ENCODE peak calls at places on chromosomes 12 and 14, in seven cellular contexts. One of them, this sample, is unnamed.

GRCh38 chr12:121238086-121238485 is 28.2 kb downstream of the P2RX4 start:
- DNase-seq in AG10803: no peak
- DNase-seq in activated T-helper 2 cell treated with anti-CD3 and anti-CD28 coated beads, Interferon-gamma antibody, Interleukin-2, Interleukin-4, amounts not matched to agents 10 μg/mL and 5 μg/mL and 100 μg/mL, durations not matched to agents 14 hours and 24 hours and 36 hours: no peak
- DNase-seq in stimulated activated CD8-positive, alpha-beta memory T cell treated with anti-CD3 and anti-CD28 coated beads, Interleukin-4, amount 100 ng/mL, for 24 hours: no peak
- DNase-seq in ELF-1: no peak
- DNase-seq in iris pigment epithelial cell: no peak
- DNase-seq in NCI-H1436: no peak
- DNase-seq in this sample: no peak

GRCh38 chr14:32908487-32909084 is 30.1 kb upstream of the NPAS3 start:
- DNase-seq in ELF-1: no peak
- DNase-seq in AG10803: peak
- DNase-seq in NCI-H1436: no peak
- DNase-seq in activated T-helper 2 cell treated with anti-CD3 and anti-CD28 coated beads, Interferon-gamma antibody, Interleukin-2, Interleukin-4, amounts not matched to agents 10 μg/mL and 5 μg/mL and 100 μg/mL, durations not matched to agents 14 hours and 24 hours and 36 hours: no peak
- DNase-seq in stimulated activated CD8-positive, alpha-beta memory T cell treated with anti-CD3 and anti-CD28 coated beads, Interleukin-4, amount 100 ng/mL, for 24 hours: no peak
- DNase-seq in iris pigment epithelial cell: no peak
- DNase-seq in this sample: no peak

GRCh38 chr12:56838602-56839488 is 75.7 kb downstream of the HSD17B6 start:
- DNase-seq in stimulated activated CD8-positive, alpha-beta memory T cell treated with anti-CD3 and anti-CD28 coated beads, Interleukin-4, amount 100 ng/mL, for 24 hours: no peak
- DNase-seq in iris pigment epithelial cell: peak
- DNase-seq in NCI-H1436: no peak
- DNase-seq in ELF-1: no peak
- DNase-seq in AG10803: no peak
- DNase-seq in activated T-helper 2 cell treated with anti-CD3 and anti-CD28 coated beads, Interferon-gamma antibody, Interleukin-2, Interleukin-4, amounts not matched to agents 10 μg/mL and 5 μg/mL and 100 μg/mL, durations not matched to agents 14 hours and 24 hours and 36 hours: no peak
- DNase-seq in this sample: no peak

GRCh38 chr12:48978291-48978740 is at the start of gene WNT1:
- DNase-seq in activated T-helper 2 cell treated with anti-CD3 and anti-CD28 coated beads, Interferon-gamma antibody, Interleukin-2, Interleukin-4, amounts not matched to agents 10 μg/mL and 5 μg/mL and 100 μg/mL, durations not matched to agents 14 hours and 24 hours and 36 hours: no peak
- DNase-seq in ELF-1: peak
- DNase-seq in NCI-H1436: no peak
- DNase-seq in AG10803: no peak
- DNase-seq in iris pigment epithelial cell: no peak
- DNase-seq in stimulated activated CD8-positive, alpha-beta memory T cell treated with anti-CD3 and anti-CD28 coated beads, Interleukin-4, amount 100 ng/mL, for 24 hours: no peak
- DNase-seq in this sample: peak

GRCh38 chr12:32201996-32202395 is 95.3 kb downstream of the BICD1 start:
- DNase-seq in activated T-helper 2 cell treated with anti-CD3 and anti-CD28 coated beads, Interferon-gamma antibody, Interleukin-2, Interleukin-4, amounts not matched to agents 10 μg/mL and 5 μg/mL and 100 μg/mL, durations not matched to agents 14 hours and 24 hours and 36 hours: no peak
- DNase-seq in iris pigment epithelial cell: no peak
- DNase-seq in AG10803: no peak
- DNase-seq in stimulated activated CD8-positive, alpha-beta memory T cell treated with anti-CD3 and anti-CD28 coated beads, Interleukin-4, amount 100 ng/mL, for 24 hours: no peak
- DNase-seq in NCI-H1436: no peak
- DNase-seq in ELF-1: no peak
- DNase-seq in this sample: no peak

GRCh38 chr14:51527073-51527472 is 124.6 kb upstream of the FRMD6 start:
- DNase-seq in stimulated activated CD8-positive, alpha-beta memory T cell treated with anti-CD3 and anti-CD28 coated beads, Interleukin-4, amount 100 ng/mL, for 24 hours: no peak
- DNase-seq in iris pigment epithelial cell: peak
- DNase-seq in ELF-1: no peak
- DNase-seq in NCI-H1436: no peak
- DNase-seq in AG10803: peak
- DNase-seq in activated T-helper 2 cell treated with anti-CD3 and anti-CD28 coated beads, Interferon-gamma antibody, Interleukin-2, Interleukin-4, amounts not matched to agents 10 μg/mL and 5 μg/mL and 100 μg/mL, durations not matched to agents 14 hours and 24 hours and 36 hours: no peak
- DNase-seq in this sample: no peak

GRCh38 chr14:75595211-75595610 is 16.8 kb downstream of the FLVCR2 start:
- DNase-seq in stimulated activated CD8-positive, alpha-beta memory T cell treated with anti-CD3 and anti-CD28 coated beads, Interleukin-4, amount 100 ng/mL, for 24 hours: no peak
- DNase-seq in AG10803: no peak
- DNase-seq in iris pigment epithelial cell: peak
- DNase-seq in activated T-helper 2 cell treated with anti-CD3 and anti-CD28 coated beads, Interferon-gamma antibody, Interleukin-2, Interleukin-4, amounts not matched to agents 10 μg/mL and 5 μg/mL and 100 μg/mL, durations not matched to agents 14 hours and 24 hours and 36 hours: no peak
- DNase-seq in NCI-H1436: no peak
- DNase-seq in ELF-1: no peak
- DNase-seq in this sample: no peak

GRCh38 chr14:99497341-99497740 is 16.1 kb downstream of the CCNK start:
- DNase-seq in activated T-helper 2 cell treated with anti-CD3 and anti-CD28 coated beads, Interferon-gamma antibody, Interleukin-2, Interleukin-4, amounts not matched to agents 10 μg/mL and 5 μg/mL and 100 μg/mL, durations not matched to agents 14 hours and 24 hours and 36 hours: no peak
- DNase-seq in iris pigment epithelial cell: no peak
- DNase-seq in AG10803: no peak
- DNase-seq in ELF-1: no peak
- DNase-seq in NCI-H1436: no peak
- DNase-seq in stimulated activated CD8-positive, alpha-beta memory T cell treated with anti-CD3 and anti-CD28 coated beads, Interleukin-4, amount 100 ng/mL, for 24 hours: no peak
- DNase-seq in this sample: no peak

GRCh38 chr12:131390408-131391100 is 320.3 kb upstream of the SFSWAP start:
- DNase-seq in NCI-H1436: no peak
- DNase-seq in activated T-helper 2 cell treated with anti-CD3 and anti-CD28 coated beads, Interferon-gamma antibody, Interleukin-2, Interleukin-4, amounts not matched to agents 10 μg/mL and 5 μg/mL and 100 μg/mL, durations not matched to agents 14 hours and 24 hours and 36 hours: no peak
- DNase-seq in ELF-1: peak
- DNase-seq in iris pigment epithelial cell: no peak
- DNase-seq in AG10803: no peak
- DNase-seq in stimulated activated CD8-positive, alpha-beta memory T cell treated with anti-CD3 and anti-CD28 coated beads, Interleukin-4, amount 100 ng/mL, for 24 hours: no peak
- DNase-seq in this sample: peak

GRCh38 chr14:103246089-103246488 is 87.9 kb upstream of the EIF5 start:
- DNase-seq in ELF-1: peak
- DNase-seq in AG10803: no peak
- DNase-seq in iris pigment epithelial cell: no peak
- DNase-seq in activated T-helper 2 cell treated with anti-CD3 and anti-CD28 coated beads, Interferon-gamma antibody, Interleukin-2, Interleukin-4, amounts not matched to agents 10 μg/mL and 5 μg/mL and 100 μg/mL, durations not matched to agents 14 hours and 24 hours and 36 hours: no peak
- DNase-seq in stimulated activated CD8-positive, alpha-beta memory T cell treated with anti-CD3 and anti-CD28 coated beads, Interleukin-4, amount 100 ng/mL, for 24 hours: no peak
- DNase-seq in NCI-H1436: no peak
- DNase-seq in this sample: no peak

GRCh38 chr12:2687058-2687457 is 107.7 kb upstream of the FKBP4 start:
- DNase-seq in ELF-1: no peak
- DNase-seq in AG10803: no peak
- DNase-seq in stimulated activated CD8-positive, alpha-beta memory T cell treated with anti-CD3 and anti-CD28 coated beads, Interleukin-4, amount 100 ng/mL, for 24 hours: no peak
- DNase-seq in NCI-H1436: no peak
- DNase-seq in activated T-helper 2 cell treated with anti-CD3 and anti-CD28 coated beads, Interferon-gamma antibody, Interleukin-2, Interleukin-4, amounts not matched to agents 10 μg/mL and 5 μg/mL and 100 μg/mL, durations not matched to agents 14 hours and 24 hours and 36 hours: no peak
- DNase-seq in iris pigment epithelial cell: no peak
- DNase-seq in this sample: peak

GRCh38 chr14:41280745-41281144 is 325.9 kb upstream of the LRFN5 start:
- DNase-seq in AG10803: no peak
- DNase-seq in iris pigment epithelial cell: peak
- DNase-seq in activated T-helper 2 cell treated with anti-CD3 and anti-CD28 coated beads, Interferon-gamma antibody, Interleukin-2, Interleukin-4, amounts not matched to agents 10 μg/mL and 5 μg/mL and 100 μg/mL, durations not matched to agents 14 hours and 24 hours and 36 hours: no peak
- DNase-seq in stimulated activated CD8-positive, alpha-beta memory T cell treated with anti-CD3 and anti-CD28 coated beads, Interleukin-4, amount 100 ng/mL, for 24 hours: no peak
- DNase-seq in ELF-1: no peak
- DNase-seq in NCI-H1436: no peak
- DNase-seq in this sample: no peak

GRCh38 chr14:101559624-101560533 is 1.4 kb upstream of the DIO3 start:
- DNase-seq in NCI-H1436: no peak
- DNase-seq in activated T-helper 2 cell treated with anti-CD3 and anti-CD28 coated beads, Interferon-gamma antibody, Interleukin-2, Interleukin-4, amounts not matched to agents 10 μg/mL and 5 μg/mL and 100 μg/mL, durations not matched to agents 14 hours and 24 hours and 36 hours: no peak
- DNase-seq in stimulated activated CD8-positive, alpha-beta memory T cell treated with anti-CD3 and anti-CD28 coated beads, Interleukin-4, amount 100 ng/mL, for 24 hours: no peak
- DNase-seq in iris pigment epithelial cell: peak
- DNase-seq in AG10803: peak
- DNase-seq in ELF-1: peak
- DNase-seq in this sample: peak

GRCh38 chr12:64177001-64177400 is 45.1 kb downstream of the KICS2 start:
- DNase-seq in ELF-1: no peak
- DNase-seq in AG10803: no peak
- DNase-seq in NCI-H1436: no peak
- DNase-seq in stimulated activated CD8-positive, alpha-beta memory T cell treated with anti-CD3 and anti-CD28 coated beads, Interleukin-4, amount 100 ng/mL, for 24 hours: no peak
- DNase-seq in activated T-helper 2 cell treated with anti-CD3 and anti-CD28 coated beads, Interferon-gamma antibody, Interleukin-2, Interleukin-4, amounts not matched to agents 10 μg/mL and 5 μg/mL and 100 μg/mL, durations not matched to agents 14 hours and 24 hours and 36 hours: no peak
- DNase-seq in iris pigment epithelial cell: no peak
- DNase-seq in this sample: no peak

GRCh38 chr12:119679081-119679480 is 11.1 kb downstream of the PRKAB1 start:
- DNase-seq in activated T-helper 2 cell treated with anti-CD3 and anti-CD28 coated beads, Interferon-gamma antibody, Interleukin-2, Interleukin-4, amounts not matched to agents 10 μg/mL and 5 μg/mL and 100 μg/mL, durations not matched to agents 14 hours and 24 hours and 36 hours: no peak
- DNase-seq in ELF-1: peak
- DNase-seq in NCI-H1436: no peak
- DNase-seq in AG10803: no peak
- DNase-seq in stimulated activated CD8-positive, alpha-beta memory T cell treated with anti-CD3 and anti-CD28 coated beads, Interleukin-4, amount 100 ng/mL, for 24 hours: no peak
- DNase-seq in iris pigment epithelial cell: no peak
- DNase-seq in this sample: no peak

GRCh38 chr14:59301354-59301753 is 112.9 kb downstream of the DAAM1 start:
- DNase-seq in stimulated activated CD8-positive, alpha-beta memory T cell treated with anti-CD3 and anti-CD28 coated beads, Interleukin-4, amount 100 ng/mL, for 24 hours: no peak
- DNase-seq in ELF-1: no peak
- DNase-seq in activated T-helper 2 cell treated with anti-CD3 and anti-CD28 coated beads, Interferon-gamma antibody, Interleukin-2, Interleukin-4, amounts not matched to agents 10 μg/mL and 5 μg/mL and 100 μg/mL, durations not matched to agents 14 hours and 24 hours and 36 hours: peak
- DNase-seq in AG10803: no peak
- DNase-seq in NCI-H1436: no peak
- DNase-seq in iris pigment epithelial cell: no peak
- DNase-seq in this sample: no peak

GRCh38 chr14:39228509-39229221 is 5.0 kb upstream of the MIA2 start:
- DNase-seq in activated T-helper 2 cell treated with anti-CD3 and anti-CD28 coated beads, Interferon-gamma antibody, Interleukin-2, Interleukin-4, amounts not matched to agents 10 μg/mL and 5 μg/mL and 100 μg/mL, durations not matched to agents 14 hours and 24 hours and 36 hours: no peak
- DNase-seq in iris pigment epithelial cell: no peak
- DNase-seq in ELF-1: no peak
- DNase-seq in stimulated activated CD8-positive, alpha-beta memory T cell treated with anti-CD3 and anti-CD28 coated beads, Interleukin-4, amount 100 ng/mL, for 24 hours: no peak
- DNase-seq in NCI-H1436: no peak
- DNase-seq in AG10803: no peak
- DNase-seq in this sample: peak

GRCh38 chr14:75282166-75282547 is 3.5 kb downstream of the FOS start:
- DNase-seq in stimulated activated CD8-positive, alpha-beta memory T cell treated with anti-CD3 and anti-CD28 coated beads, Interleukin-4, amount 100 ng/mL, for 24 hours: no peak
- DNase-seq in AG10803: peak
- DNase-seq in activated T-helper 2 cell treated with anti-CD3 and anti-CD28 coated beads, Interferon-gamma antibody, Interleukin-2, Interleukin-4, amounts not matched to agents 10 μg/mL and 5 μg/mL and 100 μg/mL, durations not matched to agents 14 hours and 24 hours and 36 hours: no peak
- DNase-seq in iris pigment epithelial cell: peak
- DNase-seq in NCI-H1436: no peak
- DNase-seq in ELF-1: peak
- DNase-seq in this sample: no peak

GRCh38 chr12:94149781-94150482 is 1.6 kb downstream of the PLXNC1 start:
- DNase-seq in AG10803: no peak
- DNase-seq in ELF-1: peak
- DNase-seq in stimulated activated CD8-positive, alpha-beta memory T cell treated with anti-CD3 and anti-CD28 coated beads, Interleukin-4, amount 100 ng/mL, for 24 hours: no peak
- DNase-seq in iris pigment epithelial cell: peak
- DNase-seq in NCI-H1436: no peak
- DNase-seq in activated T-helper 2 cell treated with anti-CD3 and anti-CD28 coated beads, Interferon-gamma antibody, Interleukin-2, Interleukin-4, amounts not matched to agents 10 μg/mL and 5 μg/mL and 100 μg/mL, durations not matched to agents 14 hours and 24 hours and 36 hours: no peak
- DNase-seq in this sample: peak

GRCh38 chr14:37596790-37597189 is 1.4 kb downstream of the TTC6 start:
- DNase-seq in AG10803: no peak
- DNase-seq in stimulated activated CD8-positive, alpha-beta memory T cell treated with anti-CD3 and anti-CD28 coated beads, Interleukin-4, amount 100 ng/mL, for 24 hours: no peak
- DNase-seq in activated T-helper 2 cell treated with anti-CD3 and anti-CD28 coated beads, Interferon-gamma antibody, Interleukin-2, Interleukin-4, amounts not matched to agents 10 μg/mL and 5 μg/mL and 100 μg/mL, durations not matched to agents 14 hours and 24 hours and 36 hours: no peak
- DNase-seq in ELF-1: no peak
- DNase-seq in NCI-H1436: no peak
- DNase-seq in iris pigment epithelial cell: no peak
- DNase-seq in this sample: no peak

GRCh38 chr14:72416892-72417291 is 477.0 kb downstream of the DPF3 start:
- DNase-seq in ELF-1: no peak
- DNase-seq in NCI-H1436: no peak
- DNase-seq in AG10803: no peak
- DNase-seq in iris pigment epithelial cell: no peak
- DNase-seq in stimulated activated CD8-positive, alpha-beta memory T cell treated with anti-CD3 and anti-CD28 coated beads, Interleukin-4, amount 100 ng/mL, for 24 hours: no peak
- DNase-seq in activated T-helper 2 cell treated with anti-CD3 and anti-CD28 coated beads, Interferon-gamma antibody, Interleukin-2, Interleukin-4, amounts not matched to agents 10 μg/mL and 5 μg/mL and 100 μg/mL, durations not matched to agents 14 hours and 24 hours and 36 hours: no peak
- DNase-seq in this sample: no peak

GRCh38 chr12:76032043-76032981 is 736 bp upstream of the PHLDA1 start:
- DNase-seq in iris pigment epithelial cell: peak
- DNase-seq in stimulated activated CD8-positive, alpha-beta memory T cell treated with anti-CD3 and anti-CD28 coated beads, Interleukin-4, amount 100 ng/mL, for 24 hours: peak
- DNase-seq in NCI-H1436: no peak
- DNase-seq in ELF-1: peak
- DNase-seq in AG10803: peak
- DNase-seq in activated T-helper 2 cell treated with anti-CD3 and anti-CD28 coated beads, Interferon-gamma antibody, Interleukin-2, Interleukin-4, amounts not matched to agents 10 μg/mL and 5 μg/mL and 100 μg/mL, durations not matched to agents 14 hours and 24 hours and 36 hours: no peak
- DNase-seq in this sample: peak

GRCh38 chr12:100295764-100296555 is 29.0 kb downstream of the SCYL2 start:
- DNase-seq in stimulated activated CD8-positive, alpha-beta memory T cell treated with anti-CD3 and anti-CD28 coated beads, Interleukin-4, amount 100 ng/mL, for 24 hours: no peak
- DNase-seq in iris pigment epithelial cell: peak
- DNase-seq in AG10803: peak
- DNase-seq in ELF-1: no peak
- DNase-seq in NCI-H1436: no peak
- DNase-seq in activated T-helper 2 cell treated with anti-CD3 and anti-CD28 coated beads, Interferon-gamma antibody, Interleukin-2, Interleukin-4, amounts not matched to agents 10 μg/mL and 5 μg/mL and 100 μg/mL, durations not matched to agents 14 hours and 24 hours and 36 hours: no peak
- DNase-seq in this sample: no peak

GRCh38 chr12:91896725-91897515 is 248.7 kb downstream of the BTG1 start:
- DNase-seq in AG10803: peak
- DNase-seq in iris pigment epithelial cell: no peak
- DNase-seq in NCI-H1436: no peak
- DNase-seq in ELF-1: no peak
- DNase-seq in stimulated activated CD8-positive, alpha-beta memory T cell treated with anti-CD3 and anti-CD28 coated beads, Interleukin-4, amount 100 ng/mL, for 24 hours: no peak
- DNase-seq in activated T-helper 2 cell treated with anti-CD3 and anti-CD28 coated beads, Interferon-gamma antibody, Interleukin-2, Interleukin-4, amounts not matched to agents 10 μg/mL and 5 μg/mL and 100 μg/mL, durations not matched to agents 14 hours and 24 hours and 36 hours: no peak
- DNase-seq in this sample: no peak

GRCh38 chr12:3662516-3662915 is 90.4 kb downstream of the CRACR2A start:
- DNase-seq in NCI-H1436: no peak
- DNase-seq in activated T-helper 2 cell treated with anti-CD3 and anti-CD28 coated beads, Interferon-gamma antibody, Interleukin-2, Interleukin-4, amounts not matched to agents 10 μg/mL and 5 μg/mL and 100 μg/mL, durations not matched to agents 14 hours and 24 hours and 36 hours: no peak
- DNase-seq in AG10803: peak
- DNase-seq in iris pigment epithelial cell: peak
- DNase-seq in stimulated activated CD8-positive, alpha-beta memory T cell treated with anti-CD3 and anti-CD28 coated beads, Interleukin-4, amount 100 ng/mL, for 24 hours: no peak
- DNase-seq in ELF-1: peak
- DNase-seq in this sample: no peak

GRCh38 chr12:81077686-81078441 is at the start of gene ACSS3:
- DNase-seq in stimulated activated CD8-positive, alpha-beta memory T cell treated with anti-CD3 and anti-CD28 coated beads, Interleukin-4, amount 100 ng/mL, for 24 hours: no peak
- DNase-seq in activated T-helper 2 cell treated with anti-CD3 and anti-CD28 coated beads, Interferon-gamma antibody, Interleukin-2, Interleukin-4, amounts not matched to agents 10 μg/mL and 5 μg/mL and 100 μg/mL, durations not matched to agents 14 hours and 24 hours and 36 hours: no peak
- DNase-seq in AG10803: peak
- DNase-seq in NCI-H1436: no peak
- DNase-seq in iris pigment epithelial cell: peak
- DNase-seq in ELF-1: peak
- DNase-seq in this sample: no peak

GRCh38 chr14:59463773-59464650 is 1.2 kb downstream of the GPR135 start:
- DNase-seq in AG10803: peak
- DNase-seq in iris pigment epithelial cell: peak
- DNase-seq in NCI-H1436: no peak
- DNase-seq in ELF-1: no peak
- DNase-seq in stimulated activated CD8-positive, alpha-beta memory T cell treated with anti-CD3 and anti-CD28 coated beads, Interleukin-4, amount 100 ng/mL, for 24 hours: no peak
- DNase-seq in activated T-helper 2 cell treated with anti-CD3 and anti-CD28 coated beads, Interferon-gamma antibody, Interleukin-2, Interleukin-4, amounts not matched to agents 10 μg/mL and 5 μg/mL and 100 μg/mL, durations not matched to agents 14 hours and 24 hours and 36 hours: no peak
- DNase-seq in this sample: no peak

GRCh38 chr12:76879710-76880025 is 849 bp upstream of the CSRP2 start:
- DNase-seq in ELF-1: no peak
- DNase-seq in activated T-helper 2 cell treated with anti-CD3 and anti-CD28 coated beads, Interferon-gamma antibody, Interleukin-2, Interleukin-4, amounts not matched to agents 10 μg/mL and 5 μg/mL and 100 μg/mL, durations not matched to agents 14 hours and 24 hours and 36 hours: no peak
- DNase-seq in stimulated activated CD8-positive, alpha-beta memory T cell treated with anti-CD3 and anti-CD28 coated beads, Interleukin-4, amount 100 ng/mL, for 24 hours: no peak
- DNase-seq in AG10803: no peak
- DNase-seq in iris pigment epithelial cell: no peak
- DNase-seq in NCI-H1436: no peak
- DNase-seq in this sample: no peak

GRCh38 chr14:94046696-94047250 is 20.6 kb downstream of the OTUB2 start:
- DNase-seq in ELF-1: no peak
- DNase-seq in activated T-helper 2 cell treated with anti-CD3 and anti-CD28 coated beads, Interferon-gamma antibody, Interleukin-2, Interleukin-4, amounts not matched to agents 10 μg/mL and 5 μg/mL and 100 μg/mL, durations not matched to agents 14 hours and 24 hours and 36 hours: no peak
- DNase-seq in iris pigment epithelial cell: no peak
- DNase-seq in stimulated activated CD8-positive, alpha-beta memory T cell treated with anti-CD3 and anti-CD28 coated beads, Interleukin-4, amount 100 ng/mL, for 24 hours: no peak
- DNase-seq in AG10803: no peak
- DNase-seq in NCI-H1436: no peak
- DNase-seq in this sample: no peak

GRCh38 chr14:88454886-88455285 is 69.4 kb downstream of the SPATA7 start:
- DNase-seq in stimulated activated CD8-positive, alpha-beta memory T cell treated with anti-CD3 and anti-CD28 coated beads, Interleukin-4, amount 100 ng/mL, for 24 hours: no peak
- DNase-seq in AG10803: peak
- DNase-seq in iris pigment epithelial cell: no peak
- DNase-seq in ELF-1: no peak
- DNase-seq in activated T-helper 2 cell treated with anti-CD3 and anti-CD28 coated beads, Interferon-gamma antibody, Interleukin-2, Interleukin-4, amounts not matched to agents 10 μg/mL and 5 μg/mL and 100 μg/mL, durations not matched to agents 14 hours and 24 hours and 36 hours: no peak
- DNase-seq in NCI-H1436: no peak
- DNase-seq in this sample: no peak

GRCh38 chr14:85576848-85577541 is 47.1 kb downstream of the FLRT2 start:
- DNase-seq in stimulated activated CD8-positive, alpha-beta memory T cell treated with anti-CD3 and anti-CD28 coated beads, Interleukin-4, amount 100 ng/mL, for 24 hours: no peak
- DNase-seq in NCI-H1436: no peak
- DNase-seq in ELF-1: no peak
- DNase-seq in iris pigment epithelial cell: peak
- DNase-seq in AG10803: no peak
- DNase-seq in activated T-helper 2 cell treated with anti-CD3 and anti-CD28 coated beads, Interferon-gamma antibody, Interleukin-2, Interleukin-4, amounts not matched to agents 10 μg/mL and 5 μg/mL and 100 μg/mL, durations not matched to agents 14 hours and 24 hours and 36 hours: no peak
- DNase-seq in this sample: no peak

GRCh38 chr12:69514111-69514510 is 43.9 kb downstream of the FRS2 start:
- DNase-seq in stimulated activated CD8-positive, alpha-beta memory T cell treated with anti-CD3 and anti-CD28 coated beads, Interleukin-4, amount 100 ng/mL, for 24 hours: no peak
- DNase-seq in NCI-H1436: no peak
- DNase-seq in iris pigment epithelial cell: no peak
- DNase-seq in activated T-helper 2 cell treated with anti-CD3 and anti-CD28 coated beads, Interferon-gamma antibody, Interleukin-2, Interleukin-4, amounts not matched to agents 10 μg/mL and 5 μg/mL and 100 μg/mL, durations not matched to agents 14 hours and 24 hours and 36 hours: no peak
- DNase-seq in AG10803: no peak
- DNase-seq in ELF-1: no peak
- DNase-seq in this sample: no peak

GRCh38 chr12:109827080-109827479 is 6.1 kb downstream of the TRPV4 start:
- DNase-seq in AG10803: no peak
- DNase-seq in iris pigment epithelial cell: no peak
- DNase-seq in ELF-1: no peak
- DNase-seq in activated T-helper 2 cell treated with anti-CD3 and anti-CD28 coated beads, Interferon-gamma antibody, Interleukin-2, Interleukin-4, amounts not matched to agents 10 μg/mL and 5 μg/mL and 100 μg/mL, durations not matched to agents 14 hours and 24 hours and 36 hours: no peak
- DNase-seq in stimulated activated CD8-positive, alpha-beta memory T cell treated with anti-CD3 and anti-CD28 coated beads, Interleukin-4, amount 100 ng/mL, for 24 hours: no peak
- DNase-seq in NCI-H1436: no peak
- DNase-seq in this sample: no peak

GRCh38 chr14:100865682-100866591 is 37.6 kb downstream of the RTL1 start:
- DNase-seq in iris pigment epithelial cell: no peak
- DNase-seq in AG10803: no peak
- DNase-seq in stimulated activated CD8-positive, alpha-beta memory T cell treated with anti-CD3 and anti-CD28 coated beads, Interleukin-4, amount 100 ng/mL, for 24 hours: no peak
- DNase-seq in NCI-H1436: no peak
- DNase-seq in activated T-helper 2 cell treated with anti-CD3 and anti-CD28 coated beads, Interferon-gamma antibody, Interleukin-2, Interleukin-4, amounts not matched to agents 10 μg/mL and 5 μg/mL and 100 μg/mL, durations not matched to agents 14 hours and 24 hours and 36 hours: no peak
- DNase-seq in ELF-1: no peak
- DNase-seq in this sample: peak

GRCh38 chr14:94331462-94331861 is 8.3 kb upstream of the SERPINA6 start:
- DNase-seq in ELF-1: no peak
- DNase-seq in AG10803: no peak
- DNase-seq in NCI-H1436: no peak
- DNase-seq in activated T-helper 2 cell treated with anti-CD3 and anti-CD28 coated beads, Interferon-gamma antibody, Interleukin-2, Interleukin-4, amounts not matched to agents 10 μg/mL and 5 μg/mL and 100 μg/mL, durations not matched to agents 14 hours and 24 hours and 36 hours: no peak
- DNase-seq in stimulated activated CD8-positive, alpha-beta memory T cell treated with anti-CD3 and anti-CD28 coated beads, Interleukin-4, amount 100 ng/mL, for 24 hours: no peak
- DNase-seq in iris pigment epithelial cell: no peak
- DNase-seq in this sample: no peak

GRCh38 chr12:14710632-14711324 is 14.4 kb upstream of the GUCY2C start:
- DNase-seq in NCI-H1436: no peak
- DNase-seq in stimulated activated CD8-positive, alpha-beta memory T cell treated with anti-CD3 and anti-CD28 coated beads, Interleukin-4, amount 100 ng/mL, for 24 hours: no peak
- DNase-seq in activated T-helper 2 cell treated with anti-CD3 and anti-CD28 coated beads, Interferon-gamma antibody, Interleukin-2, Interleukin-4, amounts not matched to agents 10 μg/mL and 5 μg/mL and 100 μg/mL, durations not matched to agents 14 hours and 24 hours and 36 hours: no peak
- DNase-seq in AG10803: no peak
- DNase-seq in ELF-1: peak
- DNase-seq in iris pigment epithelial cell: no peak
- DNase-seq in this sample: no peak

GRCh38 chr14:65478596-65478995 is 66.1 kb downstream of the FUT8 start:
- DNase-seq in ELF-1: no peak
- DNase-seq in NCI-H1436: peak
- DNase-seq in activated T-helper 2 cell treated with anti-CD3 and anti-CD28 coated beads, Interferon-gamma antibody, Interleukin-2, Interleukin-4, amounts not matched to agents 10 μg/mL and 5 μg/mL and 100 μg/mL, durations not matched to agents 14 hours and 24 hours and 36 hours: no peak
- DNase-seq in stimulated activated CD8-positive, alpha-beta memory T cell treated with anti-CD3 and anti-CD28 coated beads, Interleukin-4, amount 100 ng/mL, for 24 hours: no peak
- DNase-seq in iris pigment epithelial cell: peak
- DNase-seq in AG10803: peak
- DNase-seq in this sample: peak

GRCh38 chr12:27015730-27016076 is 1.5 kb upstream of the TM7SF3 start:
- DNase-seq in NCI-H1436: peak
- DNase-seq in AG10803: peak
- DNase-seq in iris pigment epithelial cell: peak
- DNase-seq in ELF-1: no peak
- DNase-seq in stimulated activated CD8-positive, alpha-beta memory T cell treated with anti-CD3 and anti-CD28 coated beads, Interleukin-4, amount 100 ng/mL, for 24 hours: no peak
- DNase-seq in activated T-helper 2 cell treated with anti-CD3 and anti-CD28 coated beads, Interferon-gamma antibody, Interleukin-2, Interleukin-4, amounts not matched to agents 10 μg/mL and 5 μg/mL and 100 μg/mL, durations not matched to agents 14 hours and 24 hours and 36 hours: no peak
- DNase-seq in this sample: peak